ENCODE peak calls at places on chromosomes 4 and X, in five cellular contexts. K is fibroblast of lung, S is choroid plexus epithelial cell, G is right lobe of liver, N is cardiac fibroblast. Z is an unnamed sample.

GRCh38 chr4:25180524-25181131 is 20.4 kb upstream of the SEPSECS start:
- DNase-seq in G (no peak), S (peak), K (peak), N (peak), Z (peak)

GRCh38 chrX:132791725-132792124 is 166.7 kb downstream of the HS6ST2 start:
- DNase-seq in S (no peak), G (no peak), N (no peak), K (no peak), Z (no peak)

GRCh38 chr4:3872834-3873313 is 106.7 kb downstream of the ADRA2C start:
- DNase-seq in S (no peak), G (no peak), K (no peak), N (no peak), Z (no peak)

GRCh38 chrX:43269201-43269600 is 386.9 kb upstream of the MAOA start:
- DNase-seq in S (peak), K (peak), G (no peak), N (peak), Z (peak)

GRCh38 chrX:101595739-101596419 is 21.9 kb downstream of the ARMCX6 start:
- DNase-seq in G (no peak), K (peak), N (peak), S (peak), Z (peak)

GRCh38 chrX:123171781-123172180 is 12.3 kb upstream of the GRIA3 start:
- DNase-seq in S (peak), K (no peak), N (peak), G (no peak), Z (peak)

GRCh38 chrX:38754102-38754790 is 47.0 kb upstream of the MID1IP1 start:
- DNase-seq in K (peak), S (peak), N (peak), G (no peak), Z (peak)

GRCh38 chrX:147675819-147676218 is 235.9 kb upstream of the FMR1 start:
- DNase-seq in N (no peak), G (no peak), S (no peak), K (no peak), Z (no peak)

GRCh38 chr4:183366436-183366835 is 44.2 kb upstream of the CLDN24 start:
- DNase-seq in S (no peak), G (no peak), K (no peak), N (no peak), Z (no peak)

GRCh38 chr4:183360161-183360919 is 38.1 kb upstream of the CLDN24 start:
- DNase-seq in K (no peak), S (peak), N (peak), G (no peak), Z (peak)

GRCh38 chr4:183364025-183364424 is 41.8 kb upstream of the CLDN24 start:
- DNase-seq in N (no peak), S (no peak), K (no peak), G (no peak), Z (no peak)

GRCh38 chr4:183362036-183362435 is 39.8 kb upstream of the CLDN24 start:
- DNase-seq in G (no peak), S (no peak), N (no peak), K (no peak), Z (no peak)

DNA sequence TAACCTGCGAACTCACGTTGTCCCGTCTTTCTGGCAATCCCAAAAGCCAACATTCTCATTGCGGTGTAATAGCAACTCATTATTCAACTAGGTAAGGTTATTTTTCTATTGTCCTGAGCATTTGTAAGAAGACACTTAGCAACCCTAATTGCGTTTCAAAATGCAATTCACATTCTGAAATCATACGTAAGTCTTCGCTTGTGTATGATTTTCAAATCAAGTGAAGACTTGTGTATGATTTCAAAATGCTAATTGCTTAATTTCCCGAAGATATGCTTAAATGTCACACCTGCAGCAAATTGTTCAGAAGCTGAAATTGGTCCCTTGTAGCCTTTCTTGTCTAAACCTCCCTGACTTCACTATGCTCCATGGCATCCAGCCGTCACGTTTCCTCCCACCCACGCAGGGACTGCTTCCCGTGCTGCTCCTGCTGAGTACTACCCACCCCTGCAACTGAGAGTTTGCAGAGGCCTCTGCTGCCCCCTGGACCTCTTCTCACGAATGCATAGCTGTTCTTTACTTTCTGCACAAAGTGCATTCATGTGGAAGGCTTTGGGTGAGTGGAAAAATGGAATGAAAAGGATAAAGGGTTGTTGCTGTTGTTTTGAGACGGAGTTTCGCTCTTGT is 40.8 kb upstream of the CLDN24 start:
- DNase-seq in N (no peak), G (no peak), S (peak), K (no peak), Z (peak)
- TF ChIP-seq CTCF in N (peak), G (no peak), S (peak), K (peak), Z (peak)

GRCh38 chr4:37763831-37764230 is 62.7 kb upstream of the PGM2 start:
- DNase-seq in G (no peak), S (no peak), N (no peak), K (no peak), Z (no peak)
- H3K4me3 ChIP-seq in G (no peak), S (no peak), N (no peak), K (no peak), Z (no peak)

GRCh38 chrX:134718329-134719317 is 60.4 kb upstream of the PLAC1 start:
- DNase-seq in K (peak), G (no peak), N (peak), S (peak), Z (peak)
- TF ChIP-seq CTCF in K (no peak), G (no peak), N (no peak), S (peak), Z (peak)

GRCh38 chr4:95524184-95524583 is 24.6 kb downstream of the UNC5C start:
- DNase-seq in G (no peak), N (no peak), K (no peak), S (no peak), Z (no peak)
- H3K4me3 ChIP-seq in G (no peak), N (no peak), K (no peak), S (no peak), Z (no peak)

DNA sequence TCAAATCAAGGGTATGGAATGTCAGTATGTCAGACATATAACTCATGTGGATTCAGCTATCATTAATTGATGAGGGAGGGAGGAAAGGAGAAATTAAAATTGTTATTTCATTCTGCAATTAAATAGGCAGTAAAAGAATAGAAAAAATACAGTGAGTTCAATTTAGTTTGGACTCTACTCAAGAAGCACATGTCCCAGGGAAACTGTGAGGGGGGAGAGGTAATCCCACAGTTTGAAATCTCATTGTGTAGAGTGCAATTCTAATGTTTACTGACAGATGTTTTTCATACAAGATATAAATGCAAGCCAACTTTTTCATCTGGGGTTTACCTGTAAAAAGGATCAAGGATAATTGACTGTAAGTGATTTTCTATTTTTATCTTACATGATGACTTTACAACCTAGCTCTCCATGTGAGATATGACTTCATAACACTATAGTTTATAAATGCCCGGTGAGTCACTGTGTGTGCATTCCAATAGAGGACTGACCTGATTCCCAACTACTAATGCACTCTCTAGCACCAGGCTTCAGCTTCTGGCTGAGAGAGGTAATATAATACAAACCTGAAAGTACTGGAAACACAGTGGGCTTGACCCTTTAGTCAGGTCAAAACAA is 35.2 kb upstream of the SCD5 start:
- DNase-seq in S (peak), K (peak), G (no peak), N (peak), Z (peak)
- TF ChIP-seq CTCF in S (peak), K (peak), G (no peak), N (no peak), Z (no peak)

DNA sequence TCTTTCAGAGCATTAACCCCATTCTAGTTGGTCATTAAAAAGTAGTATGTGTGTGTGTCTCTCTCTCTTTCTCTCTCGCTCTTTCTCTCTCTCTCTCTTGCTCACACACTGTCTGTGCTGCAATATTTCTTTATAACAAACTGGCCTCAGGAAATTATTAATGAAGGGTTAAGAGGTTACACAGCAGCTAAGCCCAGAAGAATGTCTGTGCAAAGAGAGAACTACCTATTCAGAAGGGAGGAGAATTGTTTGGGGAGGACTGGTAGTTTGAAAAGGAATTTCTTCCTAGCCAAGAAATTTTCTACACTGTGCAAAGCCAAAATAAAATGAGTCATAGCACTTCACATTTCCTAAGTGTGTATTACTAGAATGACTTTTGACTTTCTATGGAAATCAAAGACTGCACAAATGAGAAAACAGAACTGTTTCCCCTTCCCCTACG is 22.2 kb downstream of the PDGFC start:
- DNase-seq in N (peak), K (peak), S (peak), G (no peak), Z (peak)
- H3K4me3 ChIP-seq in N (no peak), K (no peak), S (no peak), G (no peak), Z (no peak)

Z was measured in fibroblast of villous mesenchyme.